ENCODE peak calls at places on chromosomes 5 and 9, in five cellular contexts. One of them, this sample, is unnamed.

GRCh38 chr5:8828596-8829321 is 717.1 kb downstream of the SEMA5A start:
- DNase-seq in AG09309: no peak
- DNase-seq in foreskin fibroblast: peak; percentile 25
- DNase-seq in choroid plexus epithelial cell: peak; percentile 32
- DNase-seq in astrocyte of the spinal cord: peak; percentile 38
- DNase-seq in this sample: no peak

GRCh38 chr5:108074626-108075025 is 307.3 kb downstream of the FBXL17 start:
- DNase-seq in foreskin fibroblast: no peak
- DNase-seq in astrocyte of the spinal cord: no peak
- DNase-seq in choroid plexus epithelial cell: no peak
- DNase-seq in AG09309: no peak
- DNase-seq in this sample: no peak

GRCh38 chr5:51433052-51433710 is 49.9 kb downstream of the ISL1 start:
- DNase-seq in AG09309: no peak
- DNase-seq in foreskin fibroblast: peak; percentile 13
- DNase-seq in choroid plexus epithelial cell: no peak
- DNase-seq in astrocyte of the spinal cord: peak; percentile 3
- DNase-seq in this sample: no peak

GRCh38 chr5:72747826-72748225 is 68.6 kb upstream of the TNPO1 start:
- DNase-seq in astrocyte of the spinal cord: no peak
- DNase-seq in AG09309: no peak
- DNase-seq in choroid plexus epithelial cell: no peak
- DNase-seq in foreskin fibroblast: no peak
- DNase-seq in this sample: no peak

GRCh38 chr9:74577956-74578355 is 80.8 kb downstream of the RORB start:
- DNase-seq in foreskin fibroblast: peak; percentile 1
- DNase-seq in astrocyte of the spinal cord: no peak
- DNase-seq in AG09309: no peak
- DNase-seq in choroid plexus epithelial cell: peak; percentile 28
- DNase-seq in this sample: no peak

GRCh38 chr5:127029513-127030258 is 672 bp downstream of the MARCHF3 start:
- DNase-seq in foreskin fibroblast: peak; percentile 84
- DNase-seq in AG09309: no peak
- DNase-seq in choroid plexus epithelial cell: peak; percentile 69
- DNase-seq in astrocyte of the spinal cord: peak; percentile 73
- DNase-seq in this sample: no peak

GRCh38 chr9:134855231-134855899 is 25.2 kb upstream of the FCN2 start:
- DNase-seq in choroid plexus epithelial cell: no peak
- DNase-seq in astrocyte of the spinal cord: no peak
- DNase-seq in foreskin fibroblast: no peak
- DNase-seq in AG09309: no peak
- DNase-seq in this sample: no peak

GRCh38 chr5:176790921-176791320 is 19.4 kb upstream of the UNC5A start:
- DNase-seq in astrocyte of the spinal cord: no peak
- DNase-seq in choroid plexus epithelial cell: no peak
- DNase-seq in foreskin fibroblast: no peak
- DNase-seq in AG09309: no peak
- DNase-seq in this sample: no peak

GRCh38 chr9:69888876-69889585 is 68.4 kb downstream of the CFAP95 start:
- DNase-seq in astrocyte of the spinal cord: no peak
- DNase-seq in AG09309: no peak
- DNase-seq in choroid plexus epithelial cell: no peak
- DNase-seq in foreskin fibroblast: no peak
- DNase-seq in this sample: no peak

GRCh38 chr9:137444106-137444790 is 3.1 kb upstream of the ENTPD8 start:
- DNase-seq in choroid plexus epithelial cell: no peak
- DNase-seq in AG09309: no peak
- DNase-seq in astrocyte of the spinal cord: no peak
- DNase-seq in foreskin fibroblast: no peak
- DNase-seq in this sample: no peak

GRCh38 chr5:16852251-16853005 is 83.7 kb downstream of the MYO10 start:
- DNase-seq in astrocyte of the spinal cord: no peak
- DNase-seq in foreskin fibroblast: no peak
- DNase-seq in AG09309: peak; percentile 55
- DNase-seq in choroid plexus epithelial cell: no peak
- DNase-seq in this sample: no peak

GRCh38 chr9:93963969-93964368 is 8.8 kb upstream of the BARX1 start:
- DNase-seq in foreskin fibroblast: no peak
- DNase-seq in choroid plexus epithelial cell: peak; percentile 69
- DNase-seq in astrocyte of the spinal cord: no peak
- DNase-seq in AG09309: no peak
- DNase-seq in this sample: no peak

GRCh38 chr5:116944171-116944570 is 369.5 kb upstream of the SEMA6A start:
- DNase-seq in astrocyte of the spinal cord: no peak
- DNase-seq in AG09309: no peak
- DNase-seq in foreskin fibroblast: peak; percentile 1
- DNase-seq in choroid plexus epithelial cell: peak; percentile 42
- DNase-seq in this sample: no peak

GRCh38 chr5:148992265-148992664 is 70.6 kb downstream of the SH3TC2 start:
- DNase-seq in astrocyte of the spinal cord: no peak
- DNase-seq in choroid plexus epithelial cell: no peak
- DNase-seq in AG09309: no peak
- DNase-seq in foreskin fibroblast: no peak
- DNase-seq in this sample: no peak

GRCh38 chr9:132434875-132435274 is 24.9 kb downstream of the CFAP77 start:
- DNase-seq in foreskin fibroblast: no peak
- DNase-seq in astrocyte of the spinal cord: no peak
- DNase-seq in AG09309: no peak
- DNase-seq in choroid plexus epithelial cell: no peak
- DNase-seq in this sample: no peak

GRCh38 chr9:91178281-91179236 is 183.2 kb downstream of the AUH start:
- DNase-seq in astrocyte of the spinal cord: no peak
- DNase-seq in choroid plexus epithelial cell: no peak
- DNase-seq in AG09309: no peak
- DNase-seq in foreskin fibroblast: no peak
- DNase-seq in this sample: no peak

GRCh38 chr5:171462136-171462927 is 42.9 kb downstream of the FGF18 start:
- DNase-seq in AG09309: no peak
- DNase-seq in astrocyte of the spinal cord: no peak
- DNase-seq in foreskin fibroblast: no peak
- DNase-seq in choroid plexus epithelial cell: no peak
- DNase-seq in this sample: no peak

GRCh38 chr5:133406208-133406607 is 206.1 kb downstream of the FSTL4 start:
- DNase-seq in foreskin fibroblast: no peak
- DNase-seq in choroid plexus epithelial cell: no peak
- DNase-seq in AG09309: no peak
- DNase-seq in astrocyte of the spinal cord: no peak
- DNase-seq in this sample: no peak

GRCh38 chr9:22922222-22922621 is 475.6 kb downstream of the DMRTA1 start:
- DNase-seq in choroid plexus epithelial cell: no peak
- DNase-seq in foreskin fibroblast: no peak
- DNase-seq in AG09309: no peak
- DNase-seq in astrocyte of the spinal cord: no peak
- DNase-seq in this sample: no peak

GRCh38 chr5:91339053-91339710 is 43.9 kb downstream of the ARRDC3 start:
- DNase-seq in foreskin fibroblast: peak; percentile 62
- DNase-seq in astrocyte of the spinal cord: peak; percentile 56
- DNase-seq in choroid plexus epithelial cell: peak; percentile 40
- DNase-seq in AG09309: peak; percentile 46
- DNase-seq in this sample: no peak

GRCh38 chr5:141783599-141784296 is 94.5 kb downstream of the PCDH1 start:
- DNase-seq in choroid plexus epithelial cell: no peak
- DNase-seq in AG09309: no peak
- DNase-seq in foreskin fibroblast: no peak
- DNase-seq in astrocyte of the spinal cord: no peak
- DNase-seq in this sample: no peak

GRCh38 chr9:116550728-116551436 is 136.2 kb upstream of the TRIM32 start:
- DNase-seq in astrocyte of the spinal cord: peak; percentile 40
- DNase-seq in AG09309: no peak
- DNase-seq in choroid plexus epithelial cell: peak; percentile 70
- DNase-seq in foreskin fibroblast: peak; percentile 71
- DNase-seq in this sample: no peak

GRCh38 chr9:129459550-129460322 is 161.2 kb downstream of the C9orf50 start:
- DNase-seq in astrocyte of the spinal cord: no peak
- DNase-seq in AG09309: no peak
- DNase-seq in foreskin fibroblast: no peak
- DNase-seq in choroid plexus epithelial cell: no peak
- DNase-seq in this sample: no peak
- H3K4me3 ChIP-seq in astrocyte of the spinal cord: no peak overlapping the region
- H3K4me3 ChIP-seq in AG09309: peak overlapping the region; percentile 11
- H3K4me3 ChIP-seq in foreskin fibroblast: no peak overlapping the region
- H3K4me3 ChIP-seq in choroid plexus epithelial cell: no peak overlapping the region
- H3K4me3 ChIP-seq in this sample: no peak overlapping the region

DNA sequence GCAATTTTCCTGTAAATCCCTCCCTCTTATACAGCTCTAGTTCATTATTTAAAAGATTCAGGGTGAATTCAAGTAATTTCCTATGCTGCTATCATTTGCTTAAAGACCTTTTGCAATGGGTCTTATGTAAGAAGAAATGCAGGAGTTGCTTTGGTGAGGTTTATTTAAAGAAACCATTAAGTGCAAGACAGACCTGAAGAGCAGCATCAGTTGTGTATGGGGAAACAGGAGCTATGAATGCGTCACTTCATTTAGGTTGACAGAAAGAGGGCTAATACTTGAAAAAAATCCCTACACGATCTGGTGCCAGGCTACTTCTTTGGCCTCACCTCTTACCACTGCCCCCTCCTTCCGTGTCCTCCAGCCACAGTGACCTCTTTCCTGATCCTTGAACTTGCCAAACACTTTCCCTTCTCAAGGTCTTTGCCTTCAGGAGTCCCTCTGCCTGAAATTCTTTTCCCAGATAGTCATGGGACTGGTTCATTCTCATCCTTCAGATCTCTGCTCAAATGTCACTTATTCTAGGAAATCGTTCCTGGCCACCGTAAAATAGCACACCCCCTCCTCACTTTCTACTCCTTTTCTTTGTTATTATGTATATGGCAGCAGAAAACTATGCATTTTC is 1.4 kb upstream of the JAK2 start:
- DNase-seq in foreskin fibroblast: no peak
- DNase-seq in choroid plexus epithelial cell: no peak
- DNase-seq in astrocyte of the spinal cord: no peak
- DNase-seq in AG09309: no peak
- DNase-seq in this sample: no peak
- H3K4me3 ChIP-seq in foreskin fibroblast: peak overlapping the region; percentile 75
- H3K4me3 ChIP-seq in choroid plexus epithelial cell: peak overlapping the region; percentile 81
- H3K4me3 ChIP-seq in astrocyte of the spinal cord: peak overlapping the region; percentile 83
- H3K4me3 ChIP-seq in AG09309: peak overlapping the region; percentile 76
- H3K4me3 ChIP-seq in this sample: peak overlapping the region; percentile 79

GRCh38 chr5:84382363-84383295 is 2.1 kb downstream of the EDIL3 start:
- DNase-seq in choroid plexus epithelial cell: peak; percentile 65
- DNase-seq in foreskin fibroblast: peak; percentile 24
- DNase-seq in AG09309: no peak
- DNase-seq in astrocyte of the spinal cord: peak; percentile 75
- DNase-seq in this sample: no peak

GRCh38 chr5:84384604-84385575 is at the start of gene EDIL3:
- DNase-seq in foreskin fibroblast: peak; percentile 44
- DNase-seq in astrocyte of the spinal cord: peak; percentile 73
- DNase-seq in choroid plexus epithelial cell: peak; percentile 69
- DNase-seq in AG09309: no peak
- DNase-seq in this sample: no peak

GRCh38 chr5:84385705-84386104 is 1.0 kb upstream of the EDIL3 start:
- DNase-seq in foreskin fibroblast: no peak
- DNase-seq in astrocyte of the spinal cord: no peak
- DNase-seq in choroid plexus epithelial cell: peak; percentile 30
- DNase-seq in AG09309: no peak
- DNase-seq in this sample: no peak

GRCh38 chr5:84383296-84383815 is 1.3 kb downstream of the EDIL3 start:
- DNase-seq in foreskin fibroblast: peak; percentile 6
- DNase-seq in astrocyte of the spinal cord: no peak
- DNase-seq in choroid plexus epithelial cell: no peak
- DNase-seq in AG09309: no peak
- DNase-seq in this sample: no peak

GRCh38 chr5:84383816-84384603 is 670 bp downstream of the EDIL3 start:
- DNase-seq in astrocyte of the spinal cord: peak; percentile 65
- DNase-seq in AG09309: no peak
- DNase-seq in foreskin fibroblast: peak; percentile 53
- DNase-seq in choroid plexus epithelial cell: peak; percentile 63
- DNase-seq in this sample: no peak
- H3K4me3 ChIP-seq in astrocyte of the spinal cord: peak overlapping the region; percentile 85
- H3K4me3 ChIP-seq in AG09309: peak overlapping the region; percentile 78
- H3K4me3 ChIP-seq in foreskin fibroblast: peak overlapping the region; percentile 48
- H3K4me3 ChIP-seq in choroid plexus epithelial cell: peak overlapping the region; percentile 85
- H3K4me3 ChIP-seq in this sample: peak overlapping the region; percentile 82

GRCh38 chr9:121556580-121556979 is 56.9 kb upstream of the GGTA1 start:
- DNase-seq in AG09309: peak; percentile 95
- DNase-seq in astrocyte of the spinal cord: peak; percentile 97
- DNase-seq in foreskin fibroblast: peak; percentile 88
- DNase-seq in choroid plexus epithelial cell: peak; percentile 94
- DNase-seq in this sample: peak; percentile 88

GRCh38 chr9:121556082-121556481 is 56.4 kb upstream of the GGTA1 start:
- DNase-seq in astrocyte of the spinal cord: no peak
- DNase-seq in foreskin fibroblast: no peak
- DNase-seq in AG09309: no peak
- DNase-seq in choroid plexus epithelial cell: no peak
- DNase-seq in this sample: no peak

GRCh38 chr9:121558423-121558950 is 58.8 kb upstream of the GGTA1 start:
- DNase-seq in foreskin fibroblast: no peak
- DNase-seq in astrocyte of the spinal cord: no peak
- DNase-seq in AG09309: no peak
- DNase-seq in choroid plexus epithelial cell: no peak
- DNase-seq in this sample: no peak

GRCh38 chr9:121559183-121559582 is 59.5 kb upstream of the GGTA1 start:
- DNase-seq in AG09309: no peak
- DNase-seq in foreskin fibroblast: no peak
- DNase-seq in choroid plexus epithelial cell: peak; percentile 31
- DNase-seq in astrocyte of the spinal cord: peak; percentile 43
- DNase-seq in this sample: no peak

GRCh38 chr9:121557581-121558422 is 58.2 kb upstream of the GGTA1 start:
- DNase-seq in AG09309: peak; percentile 57
- DNase-seq in astrocyte of the spinal cord: peak; percentile 95
- DNase-seq in choroid plexus epithelial cell: peak; percentile 90
- DNase-seq in foreskin fibroblast: peak; percentile 90
- DNase-seq in this sample: peak; percentile 71
- H3K4me3 ChIP-seq in AG09309: no peak overlapping the region
- H3K4me3 ChIP-seq in astrocyte of the spinal cord: no peak overlapping the region
- H3K4me3 ChIP-seq in choroid plexus epithelial cell: no peak overlapping the region
- H3K4me3 ChIP-seq in foreskin fibroblast: no peak overlapping the region
- H3K4me3 ChIP-seq in this sample: peak overlapping the region; percentile 13

DNA sequence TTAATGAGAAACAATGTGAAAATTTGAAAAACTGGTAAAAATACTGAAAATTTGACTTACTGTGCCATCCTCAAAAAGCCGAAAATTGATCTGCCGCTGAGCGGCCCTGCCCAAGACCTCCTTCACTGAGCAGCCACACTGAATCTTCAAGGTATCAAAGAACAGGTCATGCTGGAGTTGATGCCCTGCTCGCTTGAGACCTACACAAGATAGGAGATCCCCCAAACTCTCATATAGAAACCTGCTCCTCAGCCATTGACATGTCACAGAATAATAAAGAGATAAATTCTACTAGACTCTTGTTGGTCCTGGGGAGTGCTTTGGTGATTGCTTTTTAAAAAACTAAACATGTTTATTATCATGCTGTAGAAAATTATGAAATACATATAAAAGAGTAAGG is 52.7 kb downstream of the GLDC start:
- DNase-seq in choroid plexus epithelial cell: no peak
- DNase-seq in foreskin fibroblast: no peak
- DNase-seq in astrocyte of the spinal cord: no peak
- DNase-seq in AG09309: no peak
- DNase-seq in this sample: no peak
- H3K4me3 ChIP-seq in choroid plexus epithelial cell: no peak overlapping the region
- H3K4me3 ChIP-seq in foreskin fibroblast: no peak overlapping the region
- H3K4me3 ChIP-seq in astrocyte of the spinal cord: no peak overlapping the region
- H3K4me3 ChIP-seq in AG09309: no peak overlapping the region
- H3K4me3 ChIP-seq in this sample: no peak overlapping the region